ENCODE peak calls at places on chromosomes 4 and X, in nine cellular contexts. F is bronchial epithelial cell, U is fibroblast of lung, Z is uterus, G is sigmoid colon, O is endothelial cell, X is HL-60, L is WTC11, Q is spleen. W is an unnamed sample.

GRCh38 chr4:102623622-102624021 is 122.5 kb downstream of the NFKB1 start:
- DNase-seq in F (no peak), U (peak), Z (no peak), G (no peak), O (no peak), X (no peak), L (peak), Q (no peak), W (no peak)

GRCh38 chr4:87216469-87216868 is 3.9 kb downstream of the KLHL8 start:
- DNase-seq in F (peak), U (no peak), Z (no peak), G (no peak), O (no peak), X (no peak), L (no peak), Q (no peak), W (no peak)

GRCh38 chrX:74492720-74493201 is 71.5 kb downstream of the SLC16A2 start:
- DNase-seq in F (no peak), U (no peak), Z (no peak), G (no peak), O (peak), X (no peak), L (peak), Q (no peak), W (no peak)

GRCh38 chr4:54011201-54011600 is 53.2 kb downstream of the CHIC2 start:
- DNase-seq in F (no peak), U (no peak), Z (no peak), G (no peak), O (no peak), X (no peak), L (no peak), Q (no peak), W (no peak)

GRCh38 chrX:46573896-46574336 is 351 bp downstream of the CHST7 start:
- DNase-seq in F (peak), U (peak), Z (peak), G (peak), O (peak), X (peak), L (peak), Q (peak), W (peak)

GRCh38 chrX:11750051-11750450 is 8.0 kb upstream of the MSL3 start:
- DNase-seq in F (peak), U (no peak), Z (no peak), G (no peak), O (no peak), X (peak), L (no peak), Q (no peak), W (no peak)

GRCh38 chr4:122246551-122246950 is 94.4 kb downstream of the BLTP1 start:
- DNase-seq in F (peak), U (no peak), Z (no peak), G (no peak), O (no peak), X (no peak), L (no peak), Q (no peak), W (no peak)

GRCh38 chr4:43275779-43276178 is 383.3 kb downstream of the GRXCR1 start:
- DNase-seq in F (no peak), U (no peak), Z (no peak), G (no peak), O (no peak), X (no peak), L (no peak), Q (no peak), W (no peak)

GRCh38 chr4:184265566-184266351 is 48.1 kb upstream of the ENPP6 start:
- DNase-seq in F (no peak), U (peak), Z (no peak), G (no peak), O (peak), X (peak), L (no peak), Q (no peak), W (no peak)

GRCh38 chr4:3877236-3877635 is 111.1 kb downstream of the ADRA2C start:
- DNase-seq in F (peak), U (no peak), Z (no peak), G (no peak), O (no peak), X (no peak), L (no peak), Q (no peak), W (no peak)

GRCh38 chr4:17367201-17367600 is 144.7 kb downstream of the QDPR start:
- DNase-seq in F (no peak), U (peak), Z (no peak), G (no peak), O (no peak), X (no peak), L (no peak), Q (no peak), W (no peak)

GRCh38 chrX:118536687-118537461 is 41.3 kb downstream of the DOCK11 start:
- DNase-seq in F (no peak), U (peak), Z (no peak), G (no peak), O (peak), X (no peak), L (peak), Q (no peak), W (no peak)

GRCh38 chrX:14598330-14598729 is 69.0 kb downstream of the GLRA2 start:
- DNase-seq in F (no peak), U (peak), Z (no peak), G (no peak), O (no peak), X (no peak), L (no peak), Q (no peak), W (no peak)

GRCh38 chrX:106035064-106035463 is 3.5 kb downstream of the SERPINA7 start:
- DNase-seq in F (no peak), U (no peak), Z (no peak), G (no peak), O (no peak), X (no peak), L (no peak), Q (no peak), W (no peak)

GRCh38 chrX:151871244-151871643 is 41.4 kb upstream of the MAGEA4 start:
- DNase-seq in F (peak), U (peak), Z (no peak), G (no peak), O (no peak), X (no peak), L (no peak), Q (no peak), W (no peak)

GRCh38 chrX:37998586-37999267 is 7.6 kb upstream of the SYTL5 start:
- DNase-seq in F (peak), U (peak), Z (no peak), G (no peak), O (no peak), X (no peak), L (no peak), Q (no peak), W (no peak)

GRCh38 chr4:130849985-130850632 is 1754.2 kb downstream of the C4orf33 start:
- DNase-seq in F (no peak), U (peak), Z (no peak), G (no peak), O (no peak), X (no peak), L (no peak), Q (no peak), W (no peak)

DNA sequence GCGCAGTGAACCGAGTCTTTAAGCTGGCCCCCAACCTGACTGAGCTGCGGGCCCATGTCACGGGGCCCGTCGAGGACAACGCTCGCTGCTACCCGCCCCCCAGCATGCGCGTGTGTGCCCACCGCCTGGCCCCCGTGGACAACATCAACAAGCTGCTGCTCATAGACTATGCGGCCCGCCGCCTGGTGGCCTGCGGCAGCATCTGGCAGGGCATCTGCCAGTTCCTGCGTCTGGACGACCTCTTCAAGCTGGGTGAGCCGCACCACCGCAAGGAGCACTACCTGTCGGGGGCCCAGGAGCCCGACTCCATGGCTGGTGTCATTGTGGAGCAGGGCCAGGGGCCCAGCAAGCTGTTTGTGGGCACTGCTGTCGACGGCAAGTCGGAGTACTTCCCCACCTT is 2.2 kb downstream of the PLXNA3 start:
- DNase-seq in F (no peak), U (no peak), Z (no peak), G (no peak), O (no peak), X (no peak), L (no peak), Q (no peak), W (peak)
- TF ChIP-seq CTCF in F (peak), U (no peak), Z (no peak), G (no peak), O (no peak), X (no peak), L (no peak), Q (no peak), W (no peak)

DNA sequence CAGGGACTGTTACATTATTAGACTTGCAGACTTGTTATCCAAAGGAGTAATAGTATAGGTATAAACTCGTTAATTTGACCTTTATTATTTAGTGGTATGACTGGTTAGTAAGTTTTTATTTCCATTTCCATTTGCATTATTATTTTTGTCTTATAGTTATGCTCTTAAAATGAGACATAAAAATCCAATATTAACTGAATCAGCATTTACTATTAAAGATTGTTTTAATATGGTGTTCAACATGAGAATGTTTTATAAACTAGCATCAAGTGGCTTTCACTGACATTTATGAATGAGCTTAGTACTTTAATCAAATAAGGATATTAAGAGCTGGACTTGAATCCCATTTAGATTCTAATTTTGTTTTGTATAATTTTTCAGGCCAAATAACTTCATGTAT is 228.1 kb upstream of the HAND2 start:
- DNase-seq in F (no peak), U (no peak), Z (no peak), G (no peak), O (no peak), X (no peak), L (no peak), Q (no peak), W (no peak)
- TF ChIP-seq CTCF in F (no peak), U (no peak), Z (no peak), G (no peak), O (no peak), X (no peak), L (no peak), Q (no peak), W (no peak)

GRCh38 chr4:148857973-148858534 is 415.8 kb upstream of the NR3C2 start:
- DNase-seq in F (peak), U (no peak), Z (no peak), G (no peak), O (no peak), X (no peak), L (no peak), Q (no peak), W (no peak)
- TF ChIP-seq CTCF in F (no peak), U (no peak), Z (no peak), G (no peak), O (no peak), X (no peak), L (no peak), Q (no peak), W (no peak)

GRCh38 chrX:21708116-21708515 is 49.8 kb downstream of the SMPX start:
- DNase-seq in F (no peak), U (no peak), Z (no peak), G (no peak), O (no peak), X (no peak), L (peak), Q (no peak), W (no peak)
- TF ChIP-seq CTCF in F (no peak), U (no peak), Z (no peak), G (no peak), O (no peak), X (no peak), L (no peak), Q (no peak), W (no peak)

DNA sequence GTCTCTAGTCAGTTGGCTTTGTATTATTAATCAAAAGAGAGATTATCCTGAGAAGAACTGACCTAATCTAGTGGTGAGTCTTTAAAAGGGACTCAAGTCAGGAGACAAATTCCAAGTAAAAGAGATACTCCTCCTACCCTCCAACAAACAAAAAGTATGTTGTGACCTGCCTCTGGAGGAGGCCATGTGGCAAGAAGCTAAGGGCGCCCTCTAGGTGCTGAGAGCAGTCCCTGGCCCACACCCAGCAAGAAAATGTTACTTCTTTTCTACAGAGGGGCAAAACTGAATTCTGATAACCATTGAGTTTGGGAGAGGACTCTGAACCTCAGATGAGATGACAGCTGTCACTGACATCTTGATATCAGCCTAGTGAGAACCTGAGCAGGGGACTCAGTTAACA is 953.6 kb upstream of the AGA start:
- DNase-seq in F (peak), U (no peak), Z (no peak), G (no peak), O (no peak), X (no peak), L (no peak), Q (no peak), W (no peak)
- TF ChIP-seq CTCF in F (peak), U (no peak), Z (no peak), G (no peak), O (no peak), X (no peak), L (no peak), Q (no peak), W (no peak)

GRCh38 chr4:8464376-8464775 is 23.8 kb downstream of the TRMT44 start:
- DNase-seq in F (no peak), U (no peak), Z (no peak), G (no peak), O (no peak), X (no peak), L (no peak), Q (no peak), W (no peak)

GRCh38 chr4:8465615-8466611 is 25.3 kb downstream of the TRMT44 start:
- DNase-seq in F (no peak), U (no peak), Z (no peak), G (no peak), O (no peak), X (no peak), L (no peak), Q (no peak), W (peak)

GRCh38 chr4:8461086-8461485 is 20.5 kb downstream of the TRMT44 start:
- DNase-seq in F (no peak), U (no peak), Z (no peak), G (no peak), O (no peak), X (no peak), L (no peak), Q (no peak), W (no peak)

GRCh38 chr4:8461616-8462015 is 21.0 kb downstream of the TRMT44 start:
- DNase-seq in F (no peak), U (no peak), Z (no peak), G (no peak), O (no peak), X (no peak), L (no peak), Q (no peak), W (no peak)

GRCh38 chr4:8463811-8464210 is 23.2 kb downstream of the TRMT44 start:
- DNase-seq in F (no peak), U (no peak), Z (no peak), G (no peak), O (no peak), X (no peak), L (no peak), Q (no peak), W (no peak)
- TF ChIP-seq CTCF in F (no peak), U (no peak), Z (no peak), G (no peak), O (no peak), X (no peak), L (no peak), Q (no peak), W (no peak)

GRCh38 chrX:123740006-123740405 is 7.2 kb upstream of the THOC2 start:
- DNase-seq in F (no peak), U (no peak), Z (no peak), G (no peak), O (no peak), X (no peak), L (no peak), Q (no peak), W (no peak)
- TF ChIP-seq CTCF in F (no peak), U (no peak), Z (no peak), G (no peak), O (no peak), X (no peak), L (no peak), Q (no peak), W (no peak)

DNA sequence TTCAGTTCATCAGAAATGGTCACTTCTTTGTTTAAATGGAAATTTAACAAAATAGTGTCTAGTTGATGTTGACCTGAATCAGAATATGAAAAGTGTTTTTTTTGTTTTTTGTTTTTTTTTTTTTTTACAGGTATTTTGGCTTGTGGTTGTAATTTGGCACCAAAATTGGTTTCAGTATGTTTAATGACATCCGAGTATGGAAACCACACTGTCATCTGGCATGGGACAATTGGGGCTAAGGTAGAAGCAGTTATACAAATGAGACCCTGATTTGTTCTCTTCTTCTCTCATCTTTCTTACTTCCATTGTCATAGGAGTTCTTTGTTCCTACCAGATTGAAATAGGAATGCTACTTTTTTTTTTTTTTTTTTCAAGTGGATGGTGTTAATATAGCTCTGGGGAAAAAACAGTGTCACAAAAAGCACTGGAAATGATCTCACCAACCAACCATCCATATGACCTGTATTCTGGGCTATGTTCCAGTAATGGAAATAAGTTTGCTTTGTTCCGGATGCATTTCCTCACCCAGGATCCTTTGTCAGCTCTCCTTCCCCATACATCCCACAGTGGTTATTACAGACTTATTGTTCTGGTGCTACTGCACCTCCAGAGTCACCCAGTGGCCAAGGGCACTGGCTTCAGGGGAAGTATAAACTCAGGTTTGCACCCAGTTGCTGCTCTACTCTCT is 95.8 kb downstream of the ATXN3L start:
- DNase-seq in F (peak), U (peak), Z (no peak), G (no peak), O (no peak), X (no peak), L (no peak), Q (no peak), W (no peak)
- TF ChIP-seq CTCF in F (no peak), U (no peak), Z (no peak), G (no peak), O (no peak), X (no peak), L (no peak), Q (no peak), W (no peak)